ENCODE peak calls at places on chromosomes 3 and 15, in five cellular contexts. B is cardiac muscle cell, H is BJ, G is choroid plexus epithelial cell, D is cerebellum. Z is an unnamed sample.

GRCh38 chr3:190076138-190076537 is 44.6 kb downstream of the P3H2 start:
- DNase-seq in B (no peak), G (no peak), H (no peak), D (no peak), Z (no peak)

GRCh38 chr3:188126931-188127330 is 27.0 kb upstream of the LPP start:
- DNase-seq in G (no peak), D (peak), H (no peak), B (peak), Z (no peak)

GRCh38 chr15:37452498-37452897 is 352.1 kb upstream of the MEIS2 start:
- DNase-seq in B (no peak), H (no peak), G (no peak), D (no peak), Z (no peak)

GRCh38 chr3:69691860-69692259 is 47.4 kb upstream of the MITF start:
- DNase-seq in D (no peak), G (peak), B (no peak), H (no peak), Z (no peak)

GRCh38 chr15:70023769-70024491 is 73.8 kb downstream of the TLE3 start:
- DNase-seq in H (peak), D (no peak), B (peak), G (peak), Z (peak)

GRCh38 chr3:78887029-78887428 is 880.8 kb downstream of the ROBO1 start:
- DNase-seq in D (no peak), B (no peak), H (no peak), G (peak), Z (no peak)

GRCh38 chr15:60054472-60054871 is 50.4 kb downstream of the FOXB1 start:
- DNase-seq in B (no peak), G (no peak), D (no peak), H (no peak), Z (no peak)

GRCh38 chr15:29270169-29270955 is 740 bp upstream of the NSMCE3 start:
- DNase-seq in D (peak), G (peak), H (no peak), B (no peak), Z (peak)

GRCh38 chr3:136858381-136858780 is 3.6 kb upstream of the NCK1 start:
- DNase-seq in D (no peak), B (no peak), H (no peak), G (no peak), Z (no peak)

GRCh38 chr3:16132926-16133325 is 41.6 kb upstream of the GALNT15 start:
- DNase-seq in G (peak), D (peak), H (no peak), B (no peak), Z (no peak)

GRCh38 chr3:6935964-6936363 is 75.0 kb downstream of the GRM7 start:
- DNase-seq in D (no peak), G (no peak), B (no peak), H (no peak), Z (no peak)